ENCODE peak calls at places on chromosome 7, in ten cellular contexts. One of them, this sample, is unnamed.
A peak's percentile ranks its signal among the peaks of the same experiment; 100 is the strongest.

GRCh38 chr7:12490105-12490688 is 80.3 kb upstream of the SCIN start:
- DNase-seq in OCI-LY7: peak; percentile 45
- DNase-seq in GM12878: no peak
- DNase-seq in HEK293T: peak; percentile 7
- DNase-seq in activated CD4-positive, alpha-beta T cell treated with anti-CD3 and anti-CD28 coated beads, Interleukin-2, amount 10 ng/mL, durations not matched to agents 24 days and 14 days: no peak
- DNase-seq in activated naive CD4-positive, alpha-beta T cell treated with Interleukin-2 at 50 U/mL for 16 hours: no peak
- DNase-seq in glutamatergic neuron: no peak
- DNase-seq in stimulated activated CD4-positive, alpha-beta T cell treated with anti-CD3 and anti-CD28 coated beads, Interleukin-2, amount 100 ng/mL, for 48 hours: no peak
- DNase-seq in IMR-90: peak; percentile 36
- DNase-seq in cardiac fibroblast: peak; percentile 52
- DNase-seq in this sample: peak; percentile 23

GRCh38 chr7:136045992-136046391 is 68.8 kb upstream of the MTPN start:
- DNase-seq in glutamatergic neuron: no peak
- DNase-seq in OCI-LY7: no peak
- DNase-seq in stimulated activated CD4-positive, alpha-beta T cell treated with anti-CD3 and anti-CD28 coated beads, Interleukin-2, amount 100 ng/mL, for 48 hours: no peak
- DNase-seq in activated naive CD4-positive, alpha-beta T cell treated with Interleukin-2 at 50 U/mL for 16 hours: no peak
- DNase-seq in IMR-90: no peak
- DNase-seq in activated CD4-positive, alpha-beta T cell treated with anti-CD3 and anti-CD28 coated beads, Interleukin-2, amount 10 ng/mL, durations not matched to agents 24 days and 14 days: no peak
- DNase-seq in HEK293T: no peak
- DNase-seq in cardiac fibroblast: no peak
- DNase-seq in GM12878: no peak
- DNase-seq in this sample: no peak

GRCh38 chr7:15925608-15926007 is 239.1 kb upstream of the MEOX2 start:
- DNase-seq in glutamatergic neuron: no peak
- DNase-seq in OCI-LY7: no peak
- DNase-seq in stimulated activated CD4-positive, alpha-beta T cell treated with anti-CD3 and anti-CD28 coated beads, Interleukin-2, amount 100 ng/mL, for 48 hours: no peak
- DNase-seq in cardiac fibroblast: no peak
- DNase-seq in activated CD4-positive, alpha-beta T cell treated with anti-CD3 and anti-CD28 coated beads, Interleukin-2, amount 10 ng/mL, durations not matched to agents 24 days and 14 days: no peak
- DNase-seq in HEK293T: no peak
- DNase-seq in activated naive CD4-positive, alpha-beta T cell treated with Interleukin-2 at 50 U/mL for 16 hours: no peak
- DNase-seq in IMR-90: no peak
- DNase-seq in GM12878: no peak
- DNase-seq in this sample: no peak

GRCh38 chr7:43905954-43906326 is 456 bp downstream of the URGCP start:
- DNase-seq in cardiac fibroblast: peak; percentile 37
- DNase-seq in activated naive CD4-positive, alpha-beta T cell treated with Interleukin-2 at 50 U/mL for 16 hours: peak; percentile 11
- DNase-seq in OCI-LY7: no peak
- DNase-seq in HEK293T: peak; percentile 56
- DNase-seq in IMR-90: peak; percentile 34
- DNase-seq in stimulated activated CD4-positive, alpha-beta T cell treated with anti-CD3 and anti-CD28 coated beads, Interleukin-2, amount 100 ng/mL, for 48 hours: no peak
- DNase-seq in GM12878: no peak
- DNase-seq in glutamatergic neuron: peak; percentile 61
- DNase-seq in activated CD4-positive, alpha-beta T cell treated with anti-CD3 and anti-CD28 coated beads, Interleukin-2, amount 10 ng/mL, durations not matched to agents 24 days and 14 days: peak; percentile 74
- DNase-seq in this sample: peak; percentile 41

GRCh38 chr7:41584746-41585145 is 118.1 kb downstream of the INHBA start:
- DNase-seq in activated CD4-positive, alpha-beta T cell treated with anti-CD3 and anti-CD28 coated beads, Interleukin-2, amount 10 ng/mL, durations not matched to agents 24 days and 14 days: no peak
- DNase-seq in HEK293T: no peak
- DNase-seq in IMR-90: peak; percentile 35
- DNase-seq in glutamatergic neuron: no peak
- DNase-seq in GM12878: no peak
- DNase-seq in cardiac fibroblast: peak; percentile 76
- DNase-seq in activated naive CD4-positive, alpha-beta T cell treated with Interleukin-2 at 50 U/mL for 16 hours: no peak
- DNase-seq in stimulated activated CD4-positive, alpha-beta T cell treated with anti-CD3 and anti-CD28 coated beads, Interleukin-2, amount 100 ng/mL, for 48 hours: no peak
- DNase-seq in OCI-LY7: no peak
- DNase-seq in this sample: no peak

GRCh38 chr7:157043745-157044144 is 33.3 kb upstream of the MNX1 start:
- DNase-seq in OCI-LY7: no peak
- DNase-seq in glutamatergic neuron: no peak
- DNase-seq in cardiac fibroblast: peak; percentile 58
- DNase-seq in activated naive CD4-positive, alpha-beta T cell treated with Interleukin-2 at 50 U/mL for 16 hours: no peak
- DNase-seq in stimulated activated CD4-positive, alpha-beta T cell treated with anti-CD3 and anti-CD28 coated beads, Interleukin-2, amount 100 ng/mL, for 48 hours: no peak
- DNase-seq in GM12878: no peak
- DNase-seq in activated CD4-positive, alpha-beta T cell treated with anti-CD3 and anti-CD28 coated beads, Interleukin-2, amount 10 ng/mL, durations not matched to agents 24 days and 14 days: no peak
- DNase-seq in HEK293T: peak; percentile 64
- DNase-seq in IMR-90: peak; percentile 69
- DNase-seq in this sample: no peak

GRCh38 chr7:122885583-122886356 is 490 bp downstream of the CADPS2 start:
- DNase-seq in GM12878: no peak
- DNase-seq in activated naive CD4-positive, alpha-beta T cell treated with Interleukin-2 at 50 U/mL for 16 hours: no peak
- DNase-seq in OCI-LY7: no peak
- DNase-seq in stimulated activated CD4-positive, alpha-beta T cell treated with anti-CD3 and anti-CD28 coated beads, Interleukin-2, amount 100 ng/mL, for 48 hours: no peak
- DNase-seq in HEK293T: peak; percentile 49
- DNase-seq in cardiac fibroblast: peak; percentile 62
- DNase-seq in IMR-90: no peak
- DNase-seq in activated CD4-positive, alpha-beta T cell treated with anti-CD3 and anti-CD28 coated beads, Interleukin-2, amount 10 ng/mL, durations not matched to agents 24 days and 14 days: peak; percentile 55
- DNase-seq in glutamatergic neuron: peak; percentile 63
- DNase-seq in this sample: peak; percentile 26

GRCh38 chr7:45890902-45891461 is 2.7 kb downstream of the IGFBP1 start:
- DNase-seq in GM12878: no peak
- DNase-seq in stimulated activated CD4-positive, alpha-beta T cell treated with anti-CD3 and anti-CD28 coated beads, Interleukin-2, amount 100 ng/mL, for 48 hours: no peak
- DNase-seq in cardiac fibroblast: peak; percentile 70
- DNase-seq in IMR-90: peak; percentile 53
- DNase-seq in activated naive CD4-positive, alpha-beta T cell treated with Interleukin-2 at 50 U/mL for 16 hours: no peak
- DNase-seq in HEK293T: peak; percentile 22
- DNase-seq in glutamatergic neuron: no peak
- DNase-seq in activated CD4-positive, alpha-beta T cell treated with anti-CD3 and anti-CD28 coated beads, Interleukin-2, amount 10 ng/mL, durations not matched to agents 24 days and 14 days: no peak
- DNase-seq in OCI-LY7: peak; percentile 41
- DNase-seq in this sample: peak; percentile 16

GRCh38 chr7:123485187-123485586 is 49.2 kb downstream of the IQUB start:
- DNase-seq in glutamatergic neuron: no peak
- DNase-seq in activated CD4-positive, alpha-beta T cell treated with anti-CD3 and anti-CD28 coated beads, Interleukin-2, amount 10 ng/mL, durations not matched to agents 24 days and 14 days: no peak
- DNase-seq in HEK293T: no peak
- DNase-seq in stimulated activated CD4-positive, alpha-beta T cell treated with anti-CD3 and anti-CD28 coated beads, Interleukin-2, amount 100 ng/mL, for 48 hours: no peak
- DNase-seq in OCI-LY7: no peak
- DNase-seq in IMR-90: no peak
- DNase-seq in cardiac fibroblast: peak; percentile 2
- DNase-seq in GM12878: no peak
- DNase-seq in activated naive CD4-positive, alpha-beta T cell treated with Interleukin-2 at 50 U/mL for 16 hours: no peak
- DNase-seq in this sample: no peak

GRCh38 chr7:68321076-68321639 is 1277.1 kb upstream of the AUTS2 start:
- DNase-seq in activated CD4-positive, alpha-beta T cell treated with anti-CD3 and anti-CD28 coated beads, Interleukin-2, amount 10 ng/mL, durations not matched to agents 24 days and 14 days: no peak
- DNase-seq in OCI-LY7: no peak
- DNase-seq in GM12878: no peak
- DNase-seq in HEK293T: no peak
- DNase-seq in IMR-90: no peak
- DNase-seq in glutamatergic neuron: peak; percentile 27
- DNase-seq in stimulated activated CD4-positive, alpha-beta T cell treated with anti-CD3 and anti-CD28 coated beads, Interleukin-2, amount 100 ng/mL, for 48 hours: no peak
- DNase-seq in activated naive CD4-positive, alpha-beta T cell treated with Interleukin-2 at 50 U/mL for 16 hours: no peak
- DNase-seq in cardiac fibroblast: no peak
- DNase-seq in this sample: peak; percentile 29

GRCh38 chr7:41437257-41438196 is 265.4 kb downstream of the INHBA start:
- DNase-seq in OCI-LY7: no peak
- DNase-seq in GM12878: no peak
- DNase-seq in activated naive CD4-positive, alpha-beta T cell treated with Interleukin-2 at 50 U/mL for 16 hours: no peak
- DNase-seq in cardiac fibroblast: peak; percentile 18
- DNase-seq in HEK293T: no peak
- DNase-seq in stimulated activated CD4-positive, alpha-beta T cell treated with anti-CD3 and anti-CD28 coated beads, Interleukin-2, amount 100 ng/mL, for 48 hours: no peak
- DNase-seq in activated CD4-positive, alpha-beta T cell treated with anti-CD3 and anti-CD28 coated beads, Interleukin-2, amount 10 ng/mL, durations not matched to agents 24 days and 14 days: no peak
- DNase-seq in IMR-90: no peak
- DNase-seq in glutamatergic neuron: no peak
- DNase-seq in this sample: no peak

GRCh38 chr7:7843240-7843639 is 124.8 kb upstream of the RPA3 start:
- DNase-seq in OCI-LY7: no peak
- DNase-seq in HEK293T: no peak
- DNase-seq in glutamatergic neuron: no peak
- DNase-seq in stimulated activated CD4-positive, alpha-beta T cell treated with anti-CD3 and anti-CD28 coated beads, Interleukin-2, amount 100 ng/mL, for 48 hours: no peak
- DNase-seq in IMR-90: no peak
- DNase-seq in cardiac fibroblast: no peak
- DNase-seq in activated naive CD4-positive, alpha-beta T cell treated with Interleukin-2 at 50 U/mL for 16 hours: no peak
- DNase-seq in activated CD4-positive, alpha-beta T cell treated with anti-CD3 and anti-CD28 coated beads, Interleukin-2, amount 10 ng/mL, durations not matched to agents 24 days and 14 days: no peak
- DNase-seq in GM12878: no peak
- DNase-seq in this sample: no peak

GRCh38 chr7:131231381-131232220 is 96.1 kb upstream of the MKLN1 start:
- DNase-seq in activated CD4-positive, alpha-beta T cell treated with anti-CD3 and anti-CD28 coated beads, Interleukin-2, amount 10 ng/mL, durations not matched to agents 24 days and 14 days: peak; percentile 90
- DNase-seq in stimulated activated CD4-positive, alpha-beta T cell treated with anti-CD3 and anti-CD28 coated beads, Interleukin-2, amount 100 ng/mL, for 48 hours: peak; percentile 44
- DNase-seq in activated naive CD4-positive, alpha-beta T cell treated with Interleukin-2 at 50 U/mL for 16 hours: peak; percentile 76
- DNase-seq in HEK293T: no peak
- DNase-seq in glutamatergic neuron: no peak
- DNase-seq in OCI-LY7: peak; percentile 72
- DNase-seq in GM12878: peak; percentile 82
- DNase-seq in cardiac fibroblast: peak; percentile 84
- DNase-seq in IMR-90: peak; percentile 79
- DNase-seq in this sample: peak; percentile 18

GRCh38 chr7:22808140-22808539 is 14.5 kb downstream of the TOMM7 start:
- DNase-seq in activated naive CD4-positive, alpha-beta T cell treated with Interleukin-2 at 50 U/mL for 16 hours: no peak
- DNase-seq in GM12878: no peak
- DNase-seq in glutamatergic neuron: no peak
- DNase-seq in stimulated activated CD4-positive, alpha-beta T cell treated with anti-CD3 and anti-CD28 coated beads, Interleukin-2, amount 100 ng/mL, for 48 hours: no peak
- DNase-seq in cardiac fibroblast: no peak
- DNase-seq in activated CD4-positive, alpha-beta T cell treated with anti-CD3 and anti-CD28 coated beads, Interleukin-2, amount 10 ng/mL, durations not matched to agents 24 days and 14 days: no peak
- DNase-seq in OCI-LY7: no peak
- DNase-seq in HEK293T: no peak
- DNase-seq in IMR-90: no peak
- DNase-seq in this sample: no peak

GRCh38 chr7:101518348-101518747 is 110.7 kb downstream of the MYL10 start:
- DNase-seq in activated CD4-positive, alpha-beta T cell treated with anti-CD3 and anti-CD28 coated beads, Interleukin-2, amount 10 ng/mL, durations not matched to agents 24 days and 14 days: no peak
- DNase-seq in IMR-90: peak; percentile 77
- DNase-seq in OCI-LY7: no peak
- DNase-seq in activated naive CD4-positive, alpha-beta T cell treated with Interleukin-2 at 50 U/mL for 16 hours: no peak
- DNase-seq in glutamatergic neuron: no peak
- DNase-seq in cardiac fibroblast: no peak
- DNase-seq in HEK293T: no peak
- DNase-seq in stimulated activated CD4-positive, alpha-beta T cell treated with anti-CD3 and anti-CD28 coated beads, Interleukin-2, amount 100 ng/mL, for 48 hours: no peak
- DNase-seq in GM12878: no peak
- DNase-seq in this sample: peak; percentile 33

GRCh38 chr7:64636386-64636785 is 29.5 kb upstream of the ZNF107 start:
- DNase-seq in HEK293T: no peak
- DNase-seq in IMR-90: no peak
- DNase-seq in glutamatergic neuron: no peak
- DNase-seq in activated naive CD4-positive, alpha-beta T cell treated with Interleukin-2 at 50 U/mL for 16 hours: no peak
- DNase-seq in OCI-LY7: peak; percentile 69
- DNase-seq in activated CD4-positive, alpha-beta T cell treated with anti-CD3 and anti-CD28 coated beads, Interleukin-2, amount 10 ng/mL, durations not matched to agents 24 days and 14 days: no peak
- DNase-seq in GM12878: no peak
- DNase-seq in cardiac fibroblast: no peak
- DNase-seq in stimulated activated CD4-positive, alpha-beta T cell treated with anti-CD3 and anti-CD28 coated beads, Interleukin-2, amount 100 ng/mL, for 48 hours: no peak
- DNase-seq in this sample: no peak

GRCh38 chr7:32163141-32163806 is 93.1 kb upstream of the PDE1C start:
- DNase-seq in activated naive CD4-positive, alpha-beta T cell treated with Interleukin-2 at 50 U/mL for 16 hours: no peak
- DNase-seq in glutamatergic neuron: no peak
- DNase-seq in OCI-LY7: no peak
- DNase-seq in cardiac fibroblast: peak; percentile 91
- DNase-seq in IMR-90: peak; percentile 85
- DNase-seq in activated CD4-positive, alpha-beta T cell treated with anti-CD3 and anti-CD28 coated beads, Interleukin-2, amount 10 ng/mL, durations not matched to agents 24 days and 14 days: no peak
- DNase-seq in HEK293T: no peak
- DNase-seq in GM12878: no peak
- DNase-seq in stimulated activated CD4-positive, alpha-beta T cell treated with anti-CD3 and anti-CD28 coated beads, Interleukin-2, amount 100 ng/mL, for 48 hours: no peak
- DNase-seq in this sample: peak; percentile 96

GRCh38 chr7:5083291-5083690 is 37.6 kb downstream of the RBAK start:
- DNase-seq in stimulated activated CD4-positive, alpha-beta T cell treated with anti-CD3 and anti-CD28 coated beads, Interleukin-2, amount 100 ng/mL, for 48 hours: no peak
- DNase-seq in OCI-LY7: no peak
- DNase-seq in glutamatergic neuron: no peak
- DNase-seq in activated naive CD4-positive, alpha-beta T cell treated with Interleukin-2 at 50 U/mL for 16 hours: no peak
- DNase-seq in activated CD4-positive, alpha-beta T cell treated with anti-CD3 and anti-CD28 coated beads, Interleukin-2, amount 10 ng/mL, durations not matched to agents 24 days and 14 days: no peak
- DNase-seq in IMR-90: no peak
- DNase-seq in cardiac fibroblast: no peak
- DNase-seq in HEK293T: no peak
- DNase-seq in GM12878: no peak
- DNase-seq in this sample: no peak